ENCODE peak calls at places on chromosomes 16 and 17, in five cellular contexts. V is adrenal gland, B is stomach, F is heart right ventricle, M is A549. X is an unnamed sample.

GRCh38 chr17:59619313-59620063 is at the start of gene CLTC:
- DNase-seq in M (peak; percentile 99), F (peak; percentile 90), B (peak; percentile 92), V (peak; percentile 92), X (peak; percentile 94)

GRCh38 chr17:33523577-33523981 is 230.5 kb upstream of the ASIC2 start:
- DNase-seq in V (no peak), B (no peak), M (no peak), F (no peak), X (no peak)

GRCh38 chr17:30921544-30922196 is at the start of gene ADAP2:
- DNase-seq in F (peak; percentile 73), B (peak; percentile 75), M (peak; percentile 51), V (peak; percentile 51), X (peak; percentile 59)

GRCh38 chr17:3558603-3559269 is 1.1 kb upstream of the TRPV3 start:
- DNase-seq in M (no peak), V (no peak), B (peak; percentile 48), F (no peak), X (peak; percentile 68)

GRCh38 chr16:67562526-67562917 is at the start of gene CTCF:
- DNase-seq in V (peak; percentile 85), M (peak; percentile 84), B (peak; percentile 85), F (peak; percentile 84), X (peak; percentile 76)

GRCh38 chr16:47984669-47985068 is 171.1 kb downstream of the ABCC12 start:
- DNase-seq in V (no peak), B (no peak), M (no peak), F (no peak), X (no peak)

GRCh38 chr16:1823821-1824220 is 2.8 kb downstream of the HAGH start:
- DNase-seq in V (peak; percentile 82), F (no peak), M (peak; percentile 70), B (peak; percentile 55), X (peak; percentile 76)

GRCh38 chr17:45155029-45155428 is 6.6 kb upstream of the HEXIM2 start:
- DNase-seq in M (no peak), F (no peak), V (no peak), B (no peak), X (no peak)

GRCh38 chr16:89248196-89249005 is 30.9 kb downstream of the ZNF778 start:
- DNase-seq in F (no peak), B (no peak), M (no peak), V (no peak), X (no peak)

GRCh38 chr16:46673320-46674013 is 15.5 kb downstream of the VPS35 start:
- DNase-seq in B (peak; percentile 59), M (peak; percentile 78), V (peak; percentile 40), F (no peak), X (peak; percentile 72)

GRCh38 chr16:50297301-50298074 is 31.1 kb downstream of the ADCY7 start:
- DNase-seq in M (no peak), V (no peak), B (no peak), F (peak; percentile 9), X (no peak)

GRCh38 chr17:74429604-74430384 is 2.1 kb upstream of the GPRC5C start:
- DNase-seq in V (no peak), F (no peak), M (no peak), B (peak; percentile 74), X (peak; percentile 69)
- H3K4me3 ChIP-seq in V (no peak overlapping the region), F (peak overlapping the region; percentile 62), M (peak overlapping the region; percentile 78), B (peak overlapping the region; percentile 78), X (no peak overlapping the region)

GRCh38 chr17:7213895-7214299 is 5.7 kb downstream of the DLG4 start:
- DNase-seq in F (no peak), B (peak; percentile 71), M (peak; percentile 96), V (peak; percentile 75), X (peak; percentile 76)
- H3K4me1 ChIP-seq in F (peaks cover 46% of the 10 kb centered on the region), B (peaks cover 72% of the 10 kb centered on the region), M (peaks cover 37% of the 10 kb centered on the region), V (peaks cover 28% of the 10 kb centered on the region), X (peaks cover 7% of the 10 kb centered on the region)

GRCh38 chr16:63787014-63787413 is 1334.8 kb downstream of the CDH11 start:
- DNase-seq in M (peak; percentile 6), V (no peak), F (no peak), B (no peak), X (no peak)
- H3K9me3 ChIP-seq in M (peaks cover 8% of the 10 kb centered on the region), V (no peaks in the 10 kb centered on the region), F (no peaks in the 10 kb centered on the region), B (no peaks in the 10 kb centered on the region), X (no peaks in the 10 kb centered on the region)

GRCh38 chr17:67246648-67247415 is 1.8 kb upstream of the HELZ start:
- DNase-seq in B (peak; percentile 78), F (no peak), M (peak; percentile 77), V (peak; percentile 53), X (peak; percentile 96)
- H3K4me3 ChIP-seq in B (peak overlapping the region; percentile 77), F (peak overlapping the region; percentile 98), M (peak overlapping the region; percentile 84), V (no peak overlapping the region), X (no peak overlapping the region)

GRCh38 chr17:57599271-57600045 is 145.6 kb downstream of the CCDC182 start:
- DNase-seq in F (no peak), V (no peak), M (no peak), B (no peak), X (no peak)

GRCh38 chr17:57600092-57600491 is 145.0 kb downstream of the CCDC182 start:
- DNase-seq in V (no peak), M (no peak), F (no peak), B (no peak), X (peak; percentile 45)

GRCh38 chr17:57597101-57597500 is 148.0 kb downstream of the CCDC182 start:
- DNase-seq in M (no peak), F (no peak), V (no peak), B (no peak), X (no peak)

GRCh38 chr17:57595942-57596695 is 149.0 kb downstream of the CCDC182 start:
- DNase-seq in B (no peak), M (no peak), V (no peak), F (no peak), X (no peak)

GRCh38 chr17:57597531-57598453 is 147.3 kb downstream of the CCDC182 start:
- DNase-seq in B (peak; percentile 76), V (peak; percentile 73), M (peak; percentile 82), F (peak; percentile 57), X (peak; percentile 69)
- H3K4me1 ChIP-seq in B (peaks cover 20% of the 10 kb centered on the region), V (peaks cover 6% of the 10 kb centered on the region), M (peaks cover 15% of the 10 kb centered on the region), F (peaks cover 43% of the 10 kb centered on the region), X (no peaks in the 10 kb centered on the region)

GRCh38 chr16:3122926-3123570 is 10.7 kb downstream of the ZNF205 start:
- DNase-seq in M (no peak), V (no peak), B (no peak), F (no peak), X (no peak)
- H3K9me3 ChIP-seq in M (no peaks in the 10 kb centered on the region), V (no peaks in the 10 kb centered on the region), B (no peaks in the 10 kb centered on the region), F (no peaks in the 10 kb centered on the region), X (no peaks in the 10 kb centered on the region)

GRCh38 chr16:85459529-85460251 is 153.4 kb upstream of the GSE1 start:
- DNase-seq in M (no peak), F (no peak), B (peak; percentile 41), V (no peak), X (no peak)

GRCh38 chr16:85460983-85461813 is 151.9 kb upstream of the GSE1 start:
- DNase-seq in M (peak; percentile 43), F (no peak), B (no peak), V (no peak), X (no peak)

GRCh38 chr16:85461814-85462404 is 151.2 kb upstream of the GSE1 start:
- DNase-seq in M (no peak), B (no peak), V (no peak), F (peak; percentile 33), X (no peak)

GRCh38 chr16:85458952-85459351 is 154.2 kb upstream of the GSE1 start:
- DNase-seq in F (peak; percentile 37), B (peak; percentile 77), M (no peak), V (no peak), X (no peak)

DNA sequence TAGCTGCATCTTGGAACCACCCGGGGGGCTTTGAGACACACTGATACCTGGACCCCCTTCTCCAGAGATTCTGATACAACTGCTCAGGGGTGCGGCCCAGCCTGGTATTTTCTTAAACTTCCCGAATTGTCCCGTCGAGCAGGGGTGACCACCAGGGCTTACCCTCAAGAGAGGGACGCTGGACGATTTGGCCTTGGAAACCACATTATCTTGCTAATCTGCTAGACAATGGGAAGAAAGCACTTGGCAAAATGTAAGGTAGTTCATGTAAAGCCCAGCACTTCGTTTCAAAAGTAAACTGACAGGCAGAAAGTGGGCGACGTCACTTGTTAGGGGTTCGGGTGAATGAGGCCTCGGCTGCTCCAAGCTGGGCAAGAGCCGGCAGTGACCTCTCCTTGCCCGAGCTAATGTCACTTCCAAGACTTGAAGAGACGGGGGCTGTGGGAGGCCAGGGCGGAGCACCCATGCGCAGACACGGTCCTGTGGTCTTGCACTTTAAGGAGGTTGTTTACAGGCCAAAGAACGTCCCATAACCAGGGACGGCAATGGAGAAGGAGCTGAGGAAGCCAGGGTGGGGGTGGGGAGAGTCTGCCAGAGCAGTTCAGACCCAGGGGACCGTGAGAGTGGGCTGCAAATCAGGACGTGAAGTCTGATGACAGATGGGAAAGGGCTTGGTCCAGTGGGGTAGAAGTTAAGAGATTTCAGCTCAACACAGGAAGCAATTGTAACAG is 152.7 kb upstream of the GSE1 start:
- DNase-seq in F (no peak), M (no peak), V (no peak), B (no peak), X (no peak)
- H3K4me3 ChIP-seq in F (no peak overlapping the region), M (no peak overlapping the region), V (no peak overlapping the region), B (no peak overlapping the region), X (no peak overlapping the region)